ENCODE peak calls at places on chromosomes 13 and 19, in four cellular contexts. J is activated CD4-positive, alpha-beta T cell treated with anti-CD3 and anti-CD28 coated beads, Interleukin-2, amount 10 ng/mL, durations not matched to agents 7 days and 5 days; O is activated naive CD4-positive, alpha-beta T cell treated with anti-CD3 and anti-CD28 coated beads, Interleukin-2, amount 50 U/mL, for 72 hours; M is cerebellum. Q is an unnamed sample.

GRCh38 chr19:13212759-13213330 is 62.6 kb downstream of the IER2 start:
- DNase-seq in J (peak), O (peak), M (no peak), Q (peak)

GRCh38 chr13:67134322-67135129 is 95.6 kb downstream of the PCDH9 start:
- DNase-seq in J (no peak), O (no peak), M (no peak), Q (no peak)

GRCh38 chr19:46402725-46403124 is 10.6 kb downstream of the CCDC8 start:
- DNase-seq in J (no peak), O (no peak), M (no peak), Q (peak)

GRCh38 chr13:61546911-61547310 is 131.3 kb upstream of the PCDH20 start:
- DNase-seq in J (no peak), O (no peak), M (no peak), Q (no peak)

GRCh38 chr19:4284176-4284958 is 5.3 kb downstream of the SHD start:
- DNase-seq in J (no peak), O (no peak), M (no peak), Q (peak)

GRCh38 chr13:99418663-99419140 is 82.6 kb upstream of the TM9SF2 start:
- DNase-seq in J (no peak), O (no peak), M (no peak), Q (peak)

GRCh38 chr19:38251564-38252051 is 4.6 kb downstream of the PPP1R14A start:
- DNase-seq in J (no peak), O (no peak), M (no peak), Q (no peak)

GRCh38 chr19:45791744-45792481 is 732 bp downstream of the DMWD start:
- DNase-seq in J (no peak), O (no peak), M (no peak), Q (no peak)

GRCh38 chr19:2253106-2254051 is 2.8 kb downstream of the JSRP1 start:
- DNase-seq in J (peak), O (peak), M (no peak), Q (no peak)

GRCh38 chr13:114032121-114032799 is 58.4 kb upstream of the C13orf46 start:
- DNase-seq in J (no peak), O (no peak), M (no peak), Q (no peak)

GRCh38 chr13:41613984-41614581 is 156.7 kb downstream of the RGCC start:
- DNase-seq in J (no peak), O (no peak), M (no peak), Q (peak)

GRCh38 chr13:77345150-77345780 is 18.4 kb upstream of the MYCBP2 start:
- DNase-seq in J (no peak), O (no peak), M (no peak), Q (no peak)

GRCh38 chr13:110018009-110018408 is 231.6 kb upstream of the IRS2 start:
- DNase-seq in J (no peak), O (no peak), M (no peak), Q (no peak)

GRCh38 chr19:2385053-2385721 is 25.1 kb downstream of the TMPRSS9 start:
- DNase-seq in J (no peak), O (no peak), M (no peak), Q (no peak)

GRCh38 chr13:48194392-48194754 is 38.6 kb upstream of the ITM2B start:
- DNase-seq in J (no peak), O (no peak), M (no peak), Q (no peak)

GRCh38 chr13:73449258-73449657 is 390.5 kb downstream of the KLF5 start:
- DNase-seq in J (no peak), O (no peak), M (no peak), Q (no peak)

GRCh38 chr13:48188129-48188528 is 44.9 kb upstream of the ITM2B start:
- DNase-seq in J (no peak), O (no peak), M (no peak), Q (no peak)

GRCh38 chr13:24175847-24176246 is 15.3 kb downstream of the SPATA13 start:
- DNase-seq in J (no peak), O (no peak), M (no peak), Q (no peak)

GRCh38 chr19:23395041-23395721 is at the start of gene ZNF91:
- DNase-seq in J (peak), O (peak), M (peak), Q (peak)

GRCh38 chr19:14440049-14440448 is 6.9 kb downstream of the PKN1 start:
- DNase-seq in J (peak), O (peak), M (no peak), Q (peak)

GRCh38 chr13:93496985-93497673 is 270.5 kb downstream of the GPC6 start:
- DNase-seq in J (no peak), O (no peak), M (no peak), Q (no peak)

GRCh38 chr19:12544401-12544876 is 6.8 kb downstream of the ZNF564 start:
- DNase-seq in J (no peak), O (no peak), M (no peak), Q (no peak)

GRCh38 chr13:100230813-100231575 is 142.1 kb downstream of the PCCA start:
- DNase-seq in J (no peak), O (no peak), M (no peak), Q (no peak)

GRCh38 chr13:112700291-112701060 is 10.6 kb downstream of the ATP11A start:
- DNase-seq in J (no peak), O (no peak), M (no peak), Q (peak)

GRCh38 chr13:83929147-83929546 is 46.9 kb upstream of the SLITRK1 start:
- DNase-seq in J (no peak), O (no peak), M (no peak), Q (no peak)